ENCODE peak calls at places on chromosomes 16 and 17, in seven cellular contexts. B is choroid plexus epithelial cell; V is RPMI7951; Q is AG04450; S is mesenchymal stem cell; C is A549; U is activated effector memory CD4-positive, alpha-beta T cell treated with anti-CD3 and anti-CD28 coated beads, Interleukin-2, amount 50 U/mL, for 16 hours. E is an unnamed sample.

GRCh38 chr16:49410226-49410625 is 36.6 kb downstream of the C16orf78 start:
- DNase-seq in U (no peak), B (no peak), S (no peak), Q (no peak), V (no peak), C (no peak), E (no peak)

GRCh38 chr17:45973099-45973838 is 25.8 kb upstream of the STH start:
- DNase-seq in U (no peak), B (no peak), V (no peak), Q (no peak), C (no peak), S (no peak), E (no peak)

GRCh38 chr17:43891851-43892671 is 15.3 kb downstream of the MPP2 start:
- DNase-seq in C (no peak), V (peak), U (peak), B (peak), S (no peak), Q (no peak), E (no peak)

GRCh38 chr17:80920406-80920805 is 71.2 kb upstream of the CHMP6 start:
- DNase-seq in U (no peak), Q (no peak), S (no peak), C (no peak), B (peak), V (no peak), E (no peak)

GRCh38 chr16:49442805-49443204 is 69.2 kb downstream of the C16orf78 start:
- DNase-seq in B (no peak), C (no peak), V (no peak), Q (no peak), S (no peak), U (peak), E (no peak)

GRCh38 chr17:61005358-61005757 is 327.7 kb downstream of the BCAS3 start:
- DNase-seq in Q (no peak), S (no peak), U (no peak), V (no peak), B (no peak), C (no peak), E (no peak)

GRCh38 chr16:14405611-14406537 is 224.2 kb downstream of the PARN start:
- DNase-seq in B (no peak), Q (no peak), U (peak), C (no peak), V (no peak), S (no peak), E (peak)

GRCh38 chr17:18381158-18381952 is 3.8 kb downstream of the EVPLL start:
- DNase-seq in C (no peak), B (no peak), Q (no peak), U (no peak), S (no peak), V (no peak), E (no peak)

GRCh38 chr17:83151056-83151441 is 71.6 kb downstream of the METRNL start:
- DNase-seq in V (no peak), U (no peak), S (no peak), C (no peak), B (no peak), Q (no peak), E (no peak)

GRCh38 chr17:76542566-76542971 is 2.7 kb downstream of the PRCD start:
- DNase-seq in Q (no peak), B (no peak), S (no peak), V (no peak), C (no peak), U (no peak), E (no peak)

GRCh38 chr17:50065056-50065455 is 9.1 kb downstream of the ITGA3 start:
- DNase-seq in Q (no peak), S (no peak), B (no peak), C (no peak), U (no peak), V (no peak), E (no peak)

GRCh38 chr16:51666821-51667220 is 515.8 kb upstream of the SALL1 start:
- DNase-seq in S (peak), Q (no peak), U (no peak), B (no peak), C (no peak), V (peak), E (no peak)

GRCh38 chr17:61492759-61493526 is 40.7 kb downstream of the TBX4 start:
- DNase-seq in C (no peak), V (peak), Q (no peak), U (no peak), S (peak), B (no peak), E (no peak)

GRCh38 chr16:74034862-74035261 is 261.8 kb upstream of the PSMD7 start:
- DNase-seq in S (no peak), B (peak), U (no peak), Q (no peak), C (peak), V (peak), E (peak)

GRCh38 chr17:3846739-3847670 is 959 bp upstream of the NCBP3 start:
- DNase-seq in V (no peak), B (no peak), C (no peak), S (no peak), Q (no peak), U (no peak), E (no peak)

GRCh38 chr16:11792404-11793260 is 4.4 kb downstream of the ZC3H7A start:
- DNase-seq in B (no peak), U (peak), C (no peak), V (no peak), S (no peak), Q (no peak), E (no peak)

GRCh38 chr17:41972571-41973411 is 6.2 kb downstream of the CNP start:
- DNase-seq in V (no peak), Q (no peak), B (peak), U (no peak), C (no peak), S (no peak), E (peak)

GRCh38 chr17:1090454-1091189 is 89.2 kb downstream of the ABR start:
- DNase-seq in C (no peak), Q (no peak), U (no peak), S (no peak), V (no peak), B (no peak), E (no peak)

GRCh38 chr17:48720263-48721008 is 1.9 kb downstream of the PRAC1 start:
- DNase-seq in U (no peak), B (no peak), V (no peak), C (no peak), S (peak), Q (no peak), E (no peak)

GRCh38 chr17:28240688-28241340 is 78.2 kb upstream of the TMEM97 start:
- DNase-seq in U (no peak), B (no peak), Q (no peak), S (no peak), V (no peak), C (no peak), E (no peak)

GRCh38 chr17:1644493-1645206 is 882 bp downstream of the SCARF1 start:
- DNase-seq in V (peak), Q (no peak), C (no peak), B (no peak), S (peak), U (peak), E (peak)

GRCh38 chr17:38354466-38354865 is 2.8 kb downstream of the SOCS7 start:
- DNase-seq in B (no peak), C (no peak), V (no peak), S (no peak), Q (no peak), U (no peak), E (no peak)

GRCh38 chr17:17499402-17500145 is 3.4 kb upstream of the RASD1 start:
- DNase-seq in U (no peak), S (no peak), C (no peak), V (no peak), B (no peak), Q (no peak), E (no peak)

GRCh38 chr16:6600167-6600566 is 732.5 kb upstream of the RBFOX1 start:
- DNase-seq in B (no peak), S (no peak), Q (no peak), C (no peak), V (no peak), U (no peak), E (no peak)

GRCh38 chr17:63932721-63933120 is 590 bp upstream of the CD79B start:
- DNase-seq in S (no peak), C (no peak), V (no peak), U (no peak), B (no peak), Q (no peak), E (no peak)